ENCODE peak calls at places on chromosomes 13 and 19, in ten cellular contexts. V, O, A, M, T, Q, P, N, W and S are unnamed samples. For H3K4me1 and H3K9me3, the result is how much of the 10 kb centered on the place peaks cover.

GRCh38 chr19:44623080-44623479 is 9.7 kb downstream of the IGSF23 start:
- DNase-seq in A (no peak), P (no peak), T (no peak), M (peak), W (peak), N (no peak), V (no peak), O (no peak), Q (no peak), S (peak)

GRCh38 chr13:33642374-33643065 is 175.4 kb upstream of the RFC3 start:
- DNase-seq in T (no peak), P (peak), A (no peak), W (no peak), Q (no peak), M (peak), V (peak), N (no peak), O (no peak), S (no peak)

GRCh38 chr19:1113278-1113985 is 9.6 kb downstream of the GPX4 start:
- DNase-seq in V (peak), M (peak), W (peak), P (peak), A (peak), N (peak), O (peak), T (peak), Q (peak), S (peak)

GRCh38 chr19:6677924-6678689 is 8.1 kb upstream of the TNFSF14 start:
- DNase-seq in V (no peak), W (no peak), P (no peak), A (peak), T (no peak), Q (peak), O (no peak), M (no peak), N (peak), S (no peak)

GRCh38 chr13:101204270-101205011 is 211.9 kb downstream of the NALCN start:
- DNase-seq in M (no peak), P (no peak), O (no peak), A (no peak), Q (no peak), N (no peak), W (peak), T (no peak), V (no peak), S (no peak)

GRCh38 chr13:73849292-73849691 is 284.9 kb downstream of the KLF12 start:
- DNase-seq in M (no peak), Q (no peak), T (peak), V (peak), P (no peak), W (peak), N (no peak), O (peak), A (no peak), S (no peak)

GRCh38 chr13:50115695-50116094 is 100.5 kb downstream of the KCNRG start:
- DNase-seq in O (no peak), M (no peak), V (no peak), Q (no peak), T (no peak), A (no peak), P (no peak), N (no peak), W (no peak), S (no peak)

GRCh38 chr19:35512831-35513230 is 618 bp downstream of the DMKN start:
- DNase-seq in M (no peak), A (no peak), O (no peak), P (no peak), N (no peak), V (no peak), T (no peak), Q (no peak), W (peak), S (no peak)

GRCh38 chr19:14570864-14571527 is 870 bp downstream of the NDUFB7 start:
- DNase-seq in O (no peak), V (no peak), P (no peak), A (no peak), Q (peak), N (no peak), M (no peak), T (no peak), W (peak), S (no peak)
- H3K4me1 ChIP-seq in O (under half), V (under half), P (under half), A (under half), Q (under half), N (half or more), M (under half), T (under half), W (under half), S (under half)

GRCh38 chr19:56547535-56547934 is 8.8 kb downstream of the ZFP28 start:
- DNase-seq in W (no peak), M (no peak), N (peak), O (no peak), A (no peak), P (no peak), Q (no peak), V (no peak), T (no peak), S (no peak)
- H3K9me3 ChIP-seq in W (under half), M (under half), N (under half), O (under half), A (half or more), P (under half), Q (under half), V (half or more), T (under half), S (under half)

GRCh38 chr13:43046259-43046658 is 22.9 kb downstream of the DNAJC15 start:
- DNase-seq in P (no peak), N (no peak), V (no peak), O (no peak), T (no peak), M (no peak), Q (no peak), A (no peak), W (no peak), S (no peak)

GRCh38 chr13:43042410-43042921 is 19.1 kb downstream of the DNAJC15 start:
- DNase-seq in Q (no peak), O (no peak), A (no peak), N (no peak), M (no peak), T (no peak), V (no peak), W (peak), P (no peak), S (no peak)

GRCh38 chr13:43041368-43041921 is 18.1 kb downstream of the DNAJC15 start:
- DNase-seq in Q (no peak), T (no peak), W (no peak), A (no peak), N (no peak), V (no peak), P (no peak), M (no peak), O (no peak), S (no peak)

GRCh38 chr13:43044720-43045301 is 21.4 kb downstream of the DNAJC15 start:
- DNase-seq in A (no peak), V (no peak), Q (no peak), N (no peak), O (no peak), T (no peak), P (no peak), M (no peak), W (no peak), S (no peak)
- H3K4me3 ChIP-seq in A (peak), V (no peak), Q (no peak), N (no peak), O (no peak), T (no peak), P (no peak), M (no peak), W (no peak), S (no peak)

GRCh38 chr19:13095934-13096890 is 6.4 kb downstream of the LYL1 start:
- DNase-seq in V (peak), W (peak), O (no peak), A (peak), P (no peak), T (no peak), N (peak), Q (peak), M (no peak), S (peak)
- H3K4me1 ChIP-seq in V (half or more), W (under half), O (under half), A (half or more), P (under half), T (under half), N (half or more), Q (half or more), M (under half), S (under half)

GRCh38 chr13:44755872-44756271 is 179.7 kb upstream of the TSC22D1 start:
- DNase-seq in W (peak), O (no peak), P (no peak), V (no peak), M (no peak), T (no peak), A (no peak), N (no peak), Q (no peak), S (no peak)
- H3K9me3 ChIP-seq in W (under half), O (under half), P (under half), V (under half), M (under half), T (under half), A (under half), N (under half), Q (under half), S (under half)

GRCh38 chr19:2883686-2884439 is 16.7 kb downstream of the ZNF556 start:
- DNase-seq in V (no peak), A (no peak), O (no peak), T (no peak), Q (no peak), N (no peak), M (no peak), P (no peak), W (peak), S (no peak)

GRCh38 chr19:2885736-2886135 is 15.0 kb upstream of the ZNF57 start:
- DNase-seq in N (no peak), M (no peak), O (no peak), A (no peak), P (no peak), V (no peak), T (no peak), Q (no peak), W (no peak), S (no peak)

GRCh38 chr19:2887391-2887914 is 13.3 kb upstream of the ZNF57 start:
- DNase-seq in V (peak), Q (no peak), P (no peak), M (no peak), A (no peak), N (peak), W (peak), O (peak), T (peak), S (peak)

DNA sequence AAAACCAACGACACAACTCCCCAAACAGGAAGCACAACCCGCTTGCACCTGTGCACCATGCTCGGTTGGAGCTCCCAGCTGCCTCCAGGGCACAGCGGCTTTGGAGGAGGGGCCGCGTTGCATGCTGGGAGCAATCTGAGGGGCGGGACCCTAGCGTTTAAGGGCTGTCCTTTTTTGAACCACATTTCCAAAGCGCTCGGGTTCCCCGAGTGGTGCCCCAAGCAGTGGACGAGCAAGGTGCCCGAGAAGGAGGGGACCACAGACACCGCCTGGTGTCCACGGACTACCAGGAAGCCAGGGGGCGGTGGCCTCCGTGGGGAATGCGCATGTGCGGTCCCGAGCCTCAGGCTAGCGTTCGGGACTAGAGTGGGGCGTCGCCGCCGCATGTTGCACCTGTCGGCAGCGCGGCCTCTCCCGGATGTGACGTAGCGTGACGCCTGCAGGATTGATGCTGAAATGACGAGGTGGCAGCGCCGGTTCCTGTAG is 11.9 kb upstream of the ZNF57 start:
- DNase-seq in A (peak), O (no peak), M (no peak), T (no peak), Q (peak), V (no peak), P (no peak), N (no peak), W (no peak), S (no peak)
- H3K4me3 ChIP-seq in A (peak), O (no peak), M (no peak), T (no peak), Q (peak), V (no peak), P (peak), N (no peak), W (peak), S (no peak)

GRCh38 chr19:13102416-13102665 is 317 bp downstream of the LYL1 start:
- DNase-seq in W (no peak), V (no peak), O (no peak), N (no peak), T (no peak), M (no peak), A (no peak), P (no peak), Q (no peak), S (no peak)
- H3K4me1 ChIP-seq in W (under half), V (under half), O (under half), N (half or more), T (under half), M (under half), A (under half), P (under half), Q (half or more), S (under half)